ENCODE peak calls at places on chromosomes 11 and 22, in nine cellular contexts. R is tibial artery, J is breast epithelium, D is heart left ventricle, B is neuronal stem cell, H is colonic mucosa, T is upper lobe of right lung, M is GM23248, W is IMR-90. N is an unnamed sample. For H3K4me1, the result is how much of the 10 kb centered on the place peaks cover.

GRCh38 chr11:65210748-65211147 is 29.0 kb downstream of the CAPN1 start:
- DNase-seq in D (no peak), W (no peak), T (no peak), B (no peak), H (no peak), M (no peak), J (no peak), R (no peak), N (no peak)

GRCh38 chr22:26322179-26322905 is 106.7 kb upstream of the ASPHD2 start:
- DNase-seq in M (peak), T (no peak), W (peak), H (no peak), D (no peak), J (no peak), B (no peak), R (no peak), N (no peak)

GRCh38 chr11:86288776-86289507 is 13.1 kb upstream of the HIKESHI start:
- DNase-seq in T (no peak), D (no peak), H (no peak), J (no peak), B (no peak), M (peak), R (no peak), W (no peak), N (no peak)

GRCh38 chr22:36162127-36163034 is 1.8 kb upstream of the APOL3 start:
- DNase-seq in H (no peak), W (no peak), D (no peak), T (no peak), J (no peak), M (no peak), R (no peak), B (no peak), N (no peak)

GRCh38 chr11:47152953-47153950 is 23.4 kb downstream of the ARFGAP2 start:
- DNase-seq in M (peak), T (peak), H (peak), W (peak), B (peak), J (peak), R (peak), D (peak), N (no peak)

GRCh38 chr11:61098778-61099177 is 3.5 kb upstream of the CD5 start:
- DNase-seq in W (no peak), D (no peak), B (no peak), J (no peak), T (no peak), R (no peak), H (no peak), M (no peak), N (no peak)

GRCh38 chr11:106391771-106392412 is 314.4 kb downstream of the AASDHPPT start:
- DNase-seq in D (no peak), M (peak), J (no peak), T (no peak), H (no peak), B (no peak), W (peak), R (no peak), N (no peak)

GRCh38 chr11:117391181-117391580 is 63.5 kb downstream of the CEP164 start:
- DNase-seq in H (no peak), J (no peak), W (no peak), B (no peak), D (no peak), R (peak), T (no peak), M (no peak), N (no peak)

GRCh38 chr11:109698237-109698636 is 276.2 kb downstream of the C11orf87 start:
- DNase-seq in M (no peak), R (no peak), T (no peak), D (no peak), W (no peak), J (no peak), B (no peak), H (no peak), N (no peak)

GRCh38 chr11:1861435-1862411 is 8.8 kb downstream of the LSP1 start:
- DNase-seq in T (no peak), R (no peak), W (no peak), M (no peak), J (no peak), B (no peak), H (no peak), D (no peak), N (no peak)

GRCh38 chr22:50169774-50170341 is 673 bp upstream of the PANX2 start:
- DNase-seq in D (no peak), B (no peak), H (no peak), R (no peak), T (no peak), W (no peak), M (peak), J (no peak), N (peak)

GRCh38 chr11:19675397-19675796 is 37.2 kb upstream of the NAV2 start:
- DNase-seq in T (no peak), J (no peak), D (no peak), W (no peak), M (no peak), H (no peak), B (no peak), R (no peak), N (no peak)

GRCh38 chr11:77183421-77183984 is 55.5 kb downstream of the MYO7A start:
- DNase-seq in J (no peak), T (no peak), W (no peak), D (no peak), H (no peak), B (no peak), R (no peak), M (no peak), N (no peak)

GRCh38 chr11:12483604-12484003 is 106.2 kb downstream of the PARVA start:
- DNase-seq in J (no peak), T (no peak), B (no peak), M (no peak), W (no peak), R (no peak), H (no peak), D (no peak), N (no peak)

GRCh38 chr11:1771700-1772099 is 8.0 kb upstream of the CTSD start:
- DNase-seq in M (peak), B (no peak), J (peak), T (peak), W (peak), H (no peak), D (peak), R (peak), N (peak)

GRCh38 chr11:69912161-69912910 is 93.1 kb upstream of the FGF3 start:
- DNase-seq in D (peak), R (peak), J (peak), T (peak), B (no peak), W (no peak), H (no peak), M (no peak), N (peak)

DNA sequence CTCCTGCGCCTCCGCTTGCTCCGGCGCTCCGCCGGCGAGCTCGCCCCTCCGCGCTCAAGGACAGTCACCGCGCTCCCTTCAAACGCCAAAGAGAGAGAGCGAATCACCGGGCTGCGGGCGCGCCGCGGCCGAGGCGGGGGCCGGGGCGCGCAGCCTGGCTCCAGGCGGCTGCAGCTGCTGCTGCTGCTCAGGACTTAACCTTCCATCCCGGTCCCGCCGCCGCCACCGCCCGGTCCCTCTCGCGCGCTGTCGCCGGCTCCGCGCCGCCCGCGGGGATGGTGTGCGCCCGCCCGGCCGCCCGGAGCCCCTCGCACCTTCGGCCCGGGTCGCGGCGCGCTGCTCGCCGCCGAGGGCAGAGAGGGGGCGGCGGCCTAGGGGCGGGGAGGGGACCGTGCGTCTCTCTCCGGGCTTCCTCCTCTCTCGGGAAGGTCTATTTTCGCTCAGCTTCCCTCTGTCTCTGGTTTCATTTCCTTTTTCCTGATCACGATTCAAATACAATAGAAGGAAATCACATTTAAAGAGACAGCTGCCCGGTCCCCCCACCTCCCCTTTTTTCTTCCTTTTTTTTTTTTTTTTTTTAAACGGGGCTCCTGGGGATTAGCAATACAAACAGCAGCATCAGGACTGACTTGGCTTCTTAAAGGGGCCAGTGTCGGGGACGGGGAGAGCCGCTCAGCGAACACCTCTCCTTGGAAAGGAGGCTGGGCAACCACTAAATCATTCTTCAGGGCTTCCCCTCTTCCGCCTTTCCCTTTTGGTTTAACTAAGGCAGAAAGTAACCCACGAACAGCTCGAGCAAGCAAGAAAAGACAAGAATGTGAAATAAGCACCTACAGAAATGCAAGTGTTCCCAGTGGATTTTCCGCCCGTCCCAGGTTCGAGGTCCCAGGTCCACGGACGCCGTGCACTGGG is 22.1 kb downstream of the LMO2 start:
- DNase-seq in B (no peak), R (peak), J (no peak), D (peak), T (peak), H (peak), M (peak), W (peak), N (peak)
- H3K4me1 ChIP-seq in B (under half), R (under half), J (under half), D (half or more), T (under half), H (under half), M (under half), W (under half), N (under half)

DNA sequence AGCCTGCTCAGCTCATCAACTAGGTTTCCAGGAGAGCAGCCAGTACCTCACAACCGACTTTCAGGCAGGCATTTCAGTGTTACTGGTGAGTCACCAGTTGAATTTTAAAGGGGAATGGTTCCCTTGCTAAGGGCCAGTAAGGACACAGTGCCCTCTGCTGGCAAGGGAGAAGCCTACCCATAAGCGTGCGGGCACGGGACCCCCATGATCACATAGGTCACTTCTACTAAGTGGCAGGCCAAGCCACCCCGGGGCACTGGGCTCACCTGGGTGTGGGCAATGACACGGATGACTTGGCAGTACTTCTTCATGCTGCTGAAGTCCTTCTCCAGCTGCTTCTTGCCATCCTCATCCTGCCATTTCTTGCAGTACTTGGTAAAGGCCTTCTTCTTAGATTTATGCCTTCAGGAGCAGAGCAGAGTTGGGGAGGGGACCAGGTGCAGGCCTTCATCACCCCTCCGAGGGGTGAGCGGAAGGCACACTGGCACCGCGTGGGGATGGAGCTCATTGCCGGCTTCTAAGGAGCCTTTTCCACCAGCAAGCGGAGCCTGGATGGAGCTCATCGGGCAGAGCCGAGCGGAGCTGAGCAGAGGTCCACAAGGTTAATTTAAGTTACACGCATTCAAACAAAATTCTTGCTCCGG is 2.9 kb downstream of the RPL3 start:
- DNase-seq in H (peak), M (peak), B (peak), J (peak), T (peak), D (peak), R (peak), W (peak), N (no peak)
- H3K4me1 ChIP-seq in H (under half), M (under half), B (under half), J (under half), T (under half), D (half or more), R (under half), W (under half), N (half or more)

DNA sequence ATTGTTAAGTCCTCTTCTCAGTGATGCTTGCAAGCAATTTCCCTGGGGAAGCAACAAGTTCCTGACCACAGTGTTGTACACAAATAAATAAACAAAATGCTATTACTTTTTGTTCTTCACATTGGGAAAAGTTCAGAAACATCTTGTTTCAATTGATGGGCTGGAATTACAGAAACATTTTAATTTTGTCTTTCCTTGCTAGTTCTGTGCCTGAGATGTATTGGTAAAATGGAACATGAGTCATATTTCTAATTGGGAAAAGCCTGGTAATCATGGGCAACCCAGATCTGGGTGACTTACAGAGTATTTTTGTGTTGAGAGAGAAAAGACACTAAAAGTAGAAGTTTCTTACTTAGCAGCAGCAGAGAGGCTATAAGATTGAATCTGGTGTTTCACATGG is 576 bp upstream of the BLID start:
- DNase-seq in J (no peak), M (peak), R (no peak), W (no peak), D (no peak), H (no peak), B (no peak), T (no peak), N (no peak)
- H3K4me1 ChIP-seq in J (under half), M (half or more), R (under half), W (under half), D (under half), H (under half), B (under half), T (under half), N (under half)

DNA sequence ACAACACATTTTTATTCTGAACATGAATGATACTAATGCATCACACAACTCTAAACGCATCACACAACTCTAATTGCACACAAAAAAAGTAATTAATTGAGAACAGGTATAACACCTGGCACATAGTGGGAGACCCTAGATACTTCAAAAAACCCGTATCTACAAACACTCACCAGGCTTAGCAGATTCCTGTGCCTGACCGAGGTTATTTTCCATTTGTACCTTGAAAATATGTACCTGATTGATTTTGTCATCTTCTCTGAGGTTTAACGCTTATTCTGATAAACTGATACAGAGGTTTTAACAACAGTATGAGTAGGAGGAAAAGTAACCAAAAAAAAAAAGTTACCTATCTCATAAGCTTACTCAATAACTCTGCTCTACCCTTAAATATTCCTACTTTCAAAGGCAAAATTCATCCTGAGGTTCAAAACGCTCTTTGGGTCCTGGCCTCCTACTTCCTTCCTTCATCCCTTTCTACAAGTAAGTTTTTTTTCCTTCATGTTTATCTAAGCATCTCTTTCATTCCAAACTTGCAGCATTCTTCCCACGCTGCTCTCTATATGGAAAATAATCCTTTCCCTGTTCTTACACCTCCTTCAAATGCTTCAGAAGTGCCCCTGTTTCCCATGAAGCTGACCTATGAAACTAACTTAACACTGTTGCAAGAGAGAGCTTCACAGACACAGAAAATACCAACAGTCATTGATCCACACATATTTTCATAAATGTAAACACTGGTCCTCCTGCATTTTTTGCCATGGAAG is 73.3 kb downstream of the ETS1 start:
- DNase-seq in B (no peak), H (no peak), D (no peak), M (peak), W (no peak), J (no peak), T (no peak), R (no peak), N (no peak)
- H3K4me1 ChIP-seq in B (under half), H (under half), D (half or more), M (half or more), W (under half), J (under half), T (half or more), R (half or more), N (half or more)

GRCh38 chr22:40258463-40259046 is 80.8 kb downstream of the TNRC6B start:
- DNase-seq in D (no peak), R (no peak), H (no peak), J (no peak), T (no peak), M (peak), W (peak), B (no peak), N (no peak)

GRCh38 chr22:40265783-40266182 is 80.5 kb upstream of the ADSL start:
- DNase-seq in R (no peak), J (no peak), D (no peak), H (no peak), T (no peak), W (no peak), B (no peak), M (no peak), N (no peak)

GRCh38 chr22:40263191-40263590 is 83.1 kb upstream of the ADSL start:
- DNase-seq in R (no peak), M (no peak), H (no peak), D (peak), B (no peak), J (no peak), T (no peak), W (no peak), N (no peak)

GRCh38 chr22:40257979-40258378 is 80.3 kb downstream of the TNRC6B start:
- DNase-seq in D (no peak), H (no peak), M (peak), T (no peak), W (peak), J (no peak), R (no peak), B (no peak), N (no peak)

GRCh38 chr22:40261783-40262182 is 84.1 kb downstream of the TNRC6B start:
- DNase-seq in J (no peak), T (peak), R (no peak), H (no peak), M (no peak), W (no peak), B (no peak), D (no peak), N (no peak)
- H3K4me1 ChIP-seq in J (under half), T (under half), R (under half), H (under half), M (under half), W (under half), B (under half), D (half or more), N (under half)